ENCODE peak calls at places on chromosome 18, in eight cellular contexts. L is neural progenitor cell, C is fibroblast of lung, M is OCI-LY7, S is K562, I is mammary epithelial cell, B is GM23248, R is IMR-90. Y is an unnamed sample.

GRCh38 chr18:48894799-48895346 is 55.9 kb downstream of the SMAD7 start:
- DNase-seq in L (no peak), C (no peak), M (no peak), S (no peak), I (no peak), B (no peak), R (no peak), Y (no peak)

GRCh38 chr18:23812566-23813440 is 123.5 kb downstream of the LAMA3 start:
- DNase-seq in L (no peak), C (peak), M (peak), S (peak), I (peak), B (peak), R (peak), Y (peak)

GRCh38 chr18:27860011-27860410 is 316.9 kb downstream of the CDH2 start:
- DNase-seq in L (no peak), C (no peak), M (no peak), S (no peak), I (peak), B (no peak), R (no peak), Y (no peak)

GRCh38 chr18:25005602-25006375 is 346.2 kb downstream of the ZNF521 start:
- DNase-seq in L (no peak), C (peak), M (no peak), S (no peak), I (peak), B (peak), R (peak), Y (no peak)

GRCh38 chr18:34122724-34123334 is 101.9 kb downstream of the NOL4 start:
- DNase-seq in L (peak), C (peak), M (peak), S (peak), I (peak), B (peak), R (peak), Y (peak)

GRCh38 chr18:13388586-13389490 is 170.3 kb downstream of the LDLRAD4 start:
- DNase-seq in L (no peak), C (no peak), M (no peak), S (no peak), I (no peak), B (no peak), R (no peak), Y (no peak)

GRCh38 chr18:22542400-22542835 is 124.7 kb upstream of the CTAGE1 start:
- DNase-seq in L (no peak), C (peak), M (no peak), S (no peak), I (peak), B (peak), R (peak), Y (no peak)

GRCh38 chr18:50989711-50990110 is 21.9 kb downstream of the ELAC1 start:
- DNase-seq in L (no peak), C (no peak), M (no peak), S (no peak), I (no peak), B (no peak), R (no peak), Y (no peak)

GRCh38 chr18:13527730-13528129 is 198.6 kb downstream of the FAM210A start:
- DNase-seq in L (no peak), C (no peak), M (no peak), S (no peak), I (no peak), B (no peak), R (no peak), Y (no peak)

GRCh38 chr18:76589866-76590265 is 94.8 kb upstream of the ZNF516 start:
- DNase-seq in L (no peak), C (no peak), M (no peak), S (no peak), I (no peak), B (no peak), R (no peak), Y (no peak)

GRCh38 chr18:8882632-8883408 is 177.5 kb downstream of the MTCL1 start:
- DNase-seq in L (peak), C (peak), M (peak), S (peak), I (peak), B (peak), R (no peak), Y (peak)

GRCh38 chr18:31825772-31826171 is 65.1 kb upstream of the SLC25A52 start:
- DNase-seq in L (peak), C (no peak), M (no peak), S (no peak), I (no peak), B (no peak), R (no peak), Y (peak)

GRCh38 chr18:57630759-57631660 is 9.4 kb upstream of the NARS1 start:
- DNase-seq in L (no peak), C (no peak), M (peak), S (no peak), I (no peak), B (peak), R (no peak), Y (peak)

GRCh38 chr18:32550958-32551357 is 80.3 kb upstream of the GAREM1 start:
- DNase-seq in L (peak), C (no peak), M (no peak), S (peak), I (no peak), B (no peak), R (no peak), Y (peak)

GRCh38 chr18:10949655-10950054 is 199.7 kb downstream of the PIEZO2 start:
- DNase-seq in L (no peak), C (no peak), M (peak), S (no peak), I (no peak), B (no peak), R (peak), Y (no peak)

GRCh38 chr18:32470136-32470712 is 458 bp downstream of the GAREM1 start:
- DNase-seq in L (peak), C (peak), M (peak), S (peak), I (no peak), B (peak), R (peak), Y (no peak)

GRCh38 chr18:52451252-52451651 is 111.3 kb downstream of the DCC start:
- DNase-seq in L (peak), C (no peak), M (no peak), S (no peak), I (no peak), B (no peak), R (no peak), Y (no peak)

GRCh38 chr18:48889115-48889941 is 61.4 kb downstream of the SMAD7 start:
- DNase-seq in L (peak), C (peak), M (no peak), S (no peak), I (no peak), B (no peak), R (no peak), Y (no peak)

GRCh38 chr18:70232251-70232650 is 26.8 kb upstream of the RTTN start:
- DNase-seq in L (no peak), C (no peak), M (no peak), S (no peak), I (no peak), B (no peak), R (no peak), Y (no peak)

GRCh38 chr18:79395761-79396404 is at the start of gene NFATC1:
- DNase-seq in L (peak), C (peak), M (peak), S (peak), I (peak), B (peak), R (peak), Y (peak)
- H3K4me3 ChIP-seq in L (peak), C (no peak), M (peak), S (peak), I (peak), B (peak), R (peak), Y (peak)

GRCh38 chr18:12318334-12318697 is 10.3 kb downstream of the TUBB6 start:
- DNase-seq in L (no peak), C (no peak), M (peak), S (no peak), I (no peak), B (no peak), R (no peak), Y (no peak)

GRCh38 chr18:12318857-12319256 is 10.8 kb downstream of the TUBB6 start:
- DNase-seq in L (no peak), C (no peak), M (no peak), S (no peak), I (no peak), B (no peak), R (no peak), Y (no peak)

GRCh38 chr18:12317664-12318333 is 9.8 kb downstream of the TUBB6 start:
- DNase-seq in L (no peak), C (peak), M (peak), S (no peak), I (no peak), B (peak), R (peak), Y (peak)

GRCh38 chr18:12324991-12325725 is 17.1 kb downstream of the TUBB6 start:
- DNase-seq in L (no peak), C (no peak), M (no peak), S (no peak), I (no peak), B (no peak), R (no peak), Y (no peak)

GRCh38 chr18:12321331-12321730 is 13.3 kb downstream of the TUBB6 start:
- DNase-seq in L (no peak), C (no peak), M (peak), S (no peak), I (no peak), B (peak), R (no peak), Y (peak)
- H3K4me2 ChIP-seq in L (no peak), C (no peak), M (no peak), S (no peak), I (no peak), B (no peak), R (no peak), Y (no peak)

GRCh38 chr18:7467708-7468466 is 99.2 kb upstream of the PTPRM start:
- DNase-seq in L (no peak), C (peak), M (no peak), S (peak), I (peak), B (peak), R (peak), Y (no peak)
- H3K4me3 ChIP-seq in L (no peak), C (no peak), M (no peak), S (no peak), I (no peak), B (no peak), R (no peak), Y (no peak)

DNA sequence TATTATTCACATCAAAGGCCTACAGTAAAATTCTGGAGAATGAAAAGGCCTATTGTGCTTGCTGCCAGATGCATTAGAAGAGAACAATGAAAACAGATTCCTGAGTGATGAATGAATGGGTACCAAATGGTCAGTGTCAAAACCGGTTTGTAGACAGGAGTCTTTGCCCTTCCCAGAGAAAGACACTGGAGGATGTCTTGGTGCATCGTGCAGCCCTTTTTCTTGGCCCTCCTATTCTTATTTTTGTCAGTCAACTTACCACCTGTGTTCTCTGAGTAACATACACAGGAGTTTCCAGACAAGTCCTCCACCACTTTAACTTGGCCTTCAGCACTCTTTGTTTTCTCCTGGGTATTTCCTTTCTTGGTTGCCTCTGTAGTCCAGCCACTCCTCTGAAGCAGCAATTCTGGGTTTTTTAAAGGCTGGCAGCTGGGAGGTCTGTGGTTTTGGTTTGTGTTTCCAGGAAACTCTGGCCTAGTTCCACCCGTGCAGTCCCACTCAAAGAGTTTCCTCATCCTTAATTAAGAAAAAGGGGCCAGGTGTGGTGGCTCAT is 29.4 kb downstream of the PSTPIP2 start:
- DNase-seq in L (no peak), C (peak), M (no peak), S (no peak), I (peak), B (peak), R (peak), Y (peak)
- H3K4me2 ChIP-seq in L (no peak), C (no peak), M (no peak), S (no peak), I (peak), B (peak), R (no peak), Y (no peak)

DNA sequence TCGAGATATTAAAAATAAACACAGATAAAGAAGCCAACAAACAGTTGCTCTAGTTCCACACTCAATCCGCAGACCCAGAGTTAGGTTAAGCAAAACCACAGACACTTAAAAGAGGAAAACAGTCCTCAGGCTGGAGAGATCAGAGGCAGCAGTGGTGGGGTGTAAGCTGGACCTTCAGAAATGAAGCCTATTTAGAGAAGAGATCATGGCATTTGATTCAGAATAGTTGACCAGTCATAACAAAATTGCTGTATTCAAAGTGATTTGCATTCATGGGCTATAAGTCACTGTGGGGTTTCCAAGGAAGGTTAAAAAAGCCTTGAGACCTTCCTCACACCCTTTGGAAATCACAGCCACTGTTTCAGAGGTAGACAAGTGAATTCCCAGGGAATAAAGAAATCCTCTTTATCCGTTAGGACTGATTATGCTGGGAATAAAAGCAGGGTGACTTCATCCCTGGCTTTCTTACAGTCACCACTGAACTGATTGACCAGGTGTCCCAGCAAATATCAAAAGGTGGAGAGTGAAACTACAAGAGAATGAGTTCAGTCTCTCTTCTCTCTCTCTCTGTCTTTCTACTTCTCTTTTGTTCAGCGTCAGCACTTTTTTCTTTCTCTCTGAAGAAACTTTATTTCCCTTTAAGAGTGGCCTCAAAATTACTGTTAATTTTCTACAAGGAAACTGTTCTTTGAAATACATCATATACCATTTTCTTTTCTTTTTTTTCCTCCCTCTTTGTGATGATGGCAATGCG is 171.8 kb upstream of the PIK3C3 start:
- DNase-seq in L (peak), C (no peak), M (no peak), S (no peak), I (no peak), B (no peak), R (no peak), Y (no peak)
- H3K4me3 ChIP-seq in L (no peak), C (no peak), M (no peak), S (no peak), I (no peak), B (no peak), R (no peak), Y (no peak)

GRCh38 chr18:2704541-2704940 is 49.0 kb downstream of the SMCHD1 start:
- DNase-seq in L (no peak), C (no peak), M (no peak), S (no peak), I (no peak), B (no peak), R (no peak), Y (no peak)

GRCh38 chr18:2697184-2697583 is 41.7 kb downstream of the SMCHD1 start:
- DNase-seq in L (no peak), C (no peak), M (no peak), S (no peak), I (no peak), B (no peak), R (no peak), Y (no peak)

DNA sequence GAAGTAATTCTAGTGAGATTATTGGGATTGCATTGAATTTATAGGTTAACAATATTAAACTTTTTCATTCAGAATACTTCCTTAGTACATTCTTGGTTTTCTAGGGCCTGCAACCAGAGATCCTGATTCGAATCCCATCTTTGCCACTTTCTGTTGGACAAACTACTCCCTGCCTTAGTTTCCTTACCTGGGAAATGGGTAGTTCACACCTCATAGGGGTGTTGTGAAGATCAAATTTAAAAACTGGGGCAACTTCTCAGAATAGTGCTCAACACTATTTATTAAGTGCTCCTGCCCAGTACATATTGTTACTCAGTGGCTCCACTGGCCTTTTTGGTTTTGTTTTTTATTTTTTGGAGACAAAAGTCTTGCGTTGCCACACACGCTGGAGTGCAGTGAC is 43.5 kb downstream of the SMCHD1 start:
- DNase-seq in L (no peak), C (no peak), M (no peak), S (no peak), I (no peak), B (no peak), R (no peak), Y (no peak)
- H3K4me2 ChIP-seq in L (no peak), C (no peak), M (no peak), S (no peak), I (no peak), B (no peak), R (no peak), Y (no peak)

GRCh38 chr18:37836571-37836970 is 271.0 kb upstream of the CELF4 start:
- DNase-seq in L (no peak), C (no peak), M (no peak), S (no peak), I (no peak), B (no peak), R (no peak), Y (no peak)
- H3K4me3 ChIP-seq in L (no peak), C (no peak), M (no peak), S (no peak), I (no peak), B (no peak), R (no peak), Y (no peak)

DNA sequence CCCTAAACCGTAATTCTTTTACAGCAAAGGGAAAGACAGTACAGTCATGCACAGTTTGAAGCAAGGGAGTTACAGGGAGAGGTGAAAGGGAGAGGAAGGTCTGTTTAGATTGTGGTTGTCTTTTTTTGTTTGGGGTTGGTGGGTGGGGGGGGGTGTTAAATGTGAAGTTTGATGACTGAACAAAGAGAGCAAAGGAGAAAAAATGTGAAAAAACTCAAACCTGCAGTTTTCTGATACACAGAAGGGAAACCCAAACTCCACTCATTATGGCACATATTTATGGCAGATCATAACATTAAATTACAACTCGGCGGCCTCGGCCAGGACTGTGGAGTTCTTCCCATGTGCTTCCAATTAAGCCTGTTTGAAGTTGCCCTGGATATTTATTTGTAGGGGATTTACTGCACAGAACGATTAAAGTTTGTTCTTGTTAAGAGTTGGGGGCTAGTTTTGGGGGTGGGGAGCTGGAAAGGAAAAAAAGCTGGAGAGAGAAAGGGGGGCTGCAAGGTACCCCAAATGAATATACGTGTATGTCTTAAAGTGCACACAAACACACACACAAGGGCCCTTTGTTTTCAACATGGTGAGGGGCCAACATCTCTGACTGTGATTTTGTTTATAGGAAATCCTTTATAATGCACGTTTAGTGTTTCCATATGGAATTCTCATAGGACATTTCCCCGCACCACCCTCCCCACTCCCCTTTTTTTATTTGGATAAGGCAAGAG is 26.3 kb upstream of the SLC14A2 start:
- DNase-seq in L (no peak), C (peak), M (no peak), S (no peak), I (no peak), B (peak), R (peak), Y (no peak)
- H3K4me2 ChIP-seq in L (peak), C (peak), M (no peak), S (no peak), I (no peak), B (peak), R (peak), Y (no peak)

GRCh38 chr18:39841133-39842041 is 2113.6 kb upstream of the PIK3C3 start:
- DNase-seq in L (peak), C (peak), M (no peak), S (no peak), I (peak), B (peak), R (peak), Y (no peak)

GRCh38 chr18:39839782-39840181 is 2115.3 kb upstream of the PIK3C3 start:
- DNase-seq in L (no peak), C (peak), M (no peak), S (no peak), I (no peak), B (no peak), R (peak), Y (no peak)

GRCh38 chr18:39840406-39840805 is 2114.6 kb upstream of the PIK3C3 start:
- DNase-seq in L (no peak), C (peak), M (no peak), S (no peak), I (peak), B (peak), R (peak), Y (no peak)

GRCh38 chr18:39843546-39843945 is 2111.5 kb upstream of the PIK3C3 start:
- DNase-seq in L (peak), C (no peak), M (no peak), S (no peak), I (no peak), B (no peak), R (no peak), Y (no peak)

DNA sequence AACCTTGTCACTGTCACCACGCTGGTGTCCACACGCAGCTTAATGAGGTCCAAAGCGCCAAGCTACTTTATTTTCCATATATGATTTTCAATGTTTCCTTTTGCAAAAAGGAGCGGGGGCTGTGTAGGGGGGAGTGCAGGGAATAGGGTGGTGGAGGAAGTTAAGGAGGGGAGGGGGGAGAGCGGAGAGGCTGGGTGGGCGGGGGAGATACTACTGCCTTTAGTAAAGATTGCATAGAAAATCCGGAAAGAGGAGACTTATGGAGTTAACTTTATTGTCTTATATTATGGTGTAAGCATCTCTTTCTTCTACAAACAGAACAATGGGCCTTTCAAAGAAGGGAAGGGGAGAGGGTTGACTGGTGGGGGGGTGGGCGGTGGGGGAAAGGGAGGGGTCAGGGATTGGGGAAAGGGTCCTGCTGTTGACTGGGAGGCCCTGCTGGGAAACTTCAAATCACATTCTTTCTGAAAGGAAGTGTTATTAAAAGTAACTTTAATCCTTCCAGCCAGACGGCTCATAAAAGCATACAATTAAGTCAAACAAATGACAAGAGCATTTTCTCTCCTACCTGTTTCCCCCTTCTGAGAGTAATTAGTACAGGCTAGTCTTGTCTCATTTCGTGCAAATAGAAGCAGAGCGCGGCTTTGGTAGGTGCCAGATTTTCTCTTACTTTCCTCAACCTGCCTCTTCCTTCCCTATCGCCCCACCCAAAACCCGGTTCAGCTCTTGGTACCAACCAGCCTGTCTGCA is 2112.8 kb upstream of the PIK3C3 start:
- DNase-seq in L (peak), C (no peak), M (no peak), S (no peak), I (no peak), B (no peak), R (no peak), Y (no peak)
- H3K4me3 ChIP-seq in L (peak), C (no peak), M (no peak), S (no peak), I (peak), B (peak), R (peak), Y (no peak)

Y was measured in Karpas-422.